ENCODE peak calls at places on chromosomes 16 and 17, in ten cellular contexts. D, M, J, Y, A, R, I, V, B and O are unnamed samples.

GRCh38 chr16:2036200-2036966 is 9.7 kb downstream of the NHERF2 start:
- DNase-seq in A (no peak), V (no peak), I (no peak), M (no peak), Y (no peak), D (no peak), B (no peak), J (no peak), R (no peak), O (no peak)

GRCh38 chr17:39623356-39623950 is 3.3 kb upstream of the PPP1R1B start:
- DNase-seq in B (peak), I (peak), V (peak), M (peak), A (peak), R (peak), D (peak), Y (peak), J (peak), O (peak)

GRCh38 chr16:10040136-10041080 is 141.8 kb downstream of the GRIN2A start:
- DNase-seq in J (no peak), D (no peak), I (no peak), Y (no peak), B (no peak), V (no peak), R (peak), A (no peak), M (no peak), O (peak)

GRCh38 chr17:28324272-28324745 is 5.3 kb downstream of the TMEM97 start:
- DNase-seq in B (no peak), A (no peak), M (no peak), I (no peak), V (no peak), J (no peak), Y (no peak), R (no peak), D (no peak), O (peak)

GRCh38 chr16:782766-783403 is 5.3 kb downstream of the RPUSD1 start:
- DNase-seq in V (no peak), A (no peak), D (no peak), I (no peak), J (no peak), B (no peak), Y (no peak), M (no peak), R (no peak), O (no peak)

GRCh38 chr16:78292726-78293380 is 193.4 kb downstream of the WWOX start:
- DNase-seq in I (no peak), R (no peak), B (no peak), A (no peak), J (no peak), Y (no peak), M (no peak), D (peak), V (no peak), O (no peak)

GRCh38 chr16:57800213-57801097 is 1.8 kb downstream of the KIFC3 start:
- DNase-seq in V (no peak), B (no peak), Y (no peak), A (peak), R (no peak), D (no peak), M (no peak), I (peak), J (no peak), O (no peak)

GRCh38 chr16:15521758-15522509 is 87.5 kb downstream of the BMERB1 start:
- DNase-seq in B (no peak), Y (peak), I (no peak), M (no peak), V (no peak), J (peak), A (no peak), R (no peak), D (no peak), O (no peak)

GRCh38 chr16:57042157-57043111 is 49.9 kb upstream of the CPNE2 start:
- DNase-seq in I (no peak), M (no peak), J (peak), B (no peak), R (no peak), D (no peak), V (peak), A (peak), Y (no peak), O (no peak)